ENCODE peak calls at places on chromosome 6, in six cellular contexts. L, M, J, U, N and C are unnamed samples. For H3K4me1 and H3K36me3, the result is how much of the 10 kb centered on the place peaks cover.

GRCh38 chr6:10413850-10414765 is 766 bp downstream of the TFAP2A start:
- DNase-seq in M (no peak), N (no peak), U (no peak), L (no peak), J (no peak), C (no peak)

GRCh38 chr6:42498473-42499128 is 46.9 kb upstream of the TRERF1 start:
- DNase-seq in U (peak), N (no peak), L (no peak), M (peak), J (no peak), C (no peak)

GRCh38 chr6:31144296-31144969 is 5.6 kb upstream of the PSORS1C2 start:
- DNase-seq in L (no peak), J (peak), U (no peak), N (no peak), M (peak), C (no peak)

GRCh38 chr6:79301290-79301689 is 66.8 kb upstream of the HMGN3 start:
- DNase-seq in M (no peak), U (no peak), J (no peak), L (no peak), N (no peak), C (no peak)

GRCh38 chr6:130967502-130968469 is 95.3 kb downstream of the EPB41L2 start:
- DNase-seq in M (no peak), U (no peak), L (no peak), J (no peak), N (peak), C (no peak)

GRCh38 chr6:5671162-5671561 is 335.6 kb downstream of the NRN1 start:
- DNase-seq in M (no peak), N (peak), U (peak), J (no peak), L (no peak), C (no peak)

GRCh38 chr6:27126815-27127537 is 120.5 kb upstream of the PRSS16 start:
- DNase-seq in M (peak), J (peak), U (peak), N (peak), L (peak), C (peak)

GRCh38 chr6:167396068-167396658 is 71.3 kb downstream of the TTLL2 start:
- DNase-seq in J (no peak), N (no peak), L (no peak), M (no peak), U (no peak), C (no peak)

GRCh38 chr6:42368156-42368555 is 83.6 kb downstream of the TRERF1 start:
- DNase-seq in L (no peak), M (no peak), U (no peak), N (peak), J (no peak), C (no peak)

GRCh38 chr6:43242908-43243648 is at the start of gene TTBK1:
- DNase-seq in L (no peak), N (no peak), J (no peak), U (no peak), M (no peak), C (no peak)

GRCh38 chr6:149015224-149015876 is 268.5 kb downstream of the UST start:
- DNase-seq in N (no peak), J (no peak), U (no peak), M (no peak), L (no peak), C (no peak)

GRCh38 chr6:13429406-13429753 is 58.0 kb downstream of the GFOD1 start:
- DNase-seq in N (no peak), U (no peak), M (no peak), L (no peak), J (no peak), C (no peak)
- H3K4me1 ChIP-seq in N (under half), U (under half), M (under half), L (under half), J (half or more), C (under half)

GRCh38 chr6:146914563-146915483 is 289.4 kb upstream of the STXBP5 start:
- DNase-seq in L (peak), N (peak), J (no peak), M (no peak), U (no peak), C (peak)
- TF ChIP-seq EP300 in L (no peak), N (peak), J (no peak), M (no peak), U (no peak), C (no peak)

GRCh38 chr6:72890671-72891070 is 268.8 kb downstream of the KCNQ5 start:
- DNase-seq in J (no peak), U (no peak), N (no peak), L (no peak), M (no peak), C (no peak)

GRCh38 chr6:72890233-72890632 is 268.4 kb downstream of the KCNQ5 start:
- DNase-seq in J (no peak), U (no peak), N (no peak), M (no peak), L (no peak), C (no peak)

GRCh38 chr6:72886170-72886569 is 264.3 kb downstream of the KCNQ5 start:
- DNase-seq in M (no peak), N (no peak), J (no peak), L (no peak), U (no peak), C (no peak)
- H3K36me3 ChIP-seq in M (under half), N (under half), J (under half), L (under half), U (under half), C (under half)

GRCh38 chr6:129661478-129662405 is 48.2 kb downstream of the ARHGAP18 start:
- DNase-seq in N (no peak), U (peak), J (no peak), L (peak), M (no peak), C (no peak)

GRCh38 chr6:129662406-129662766 is 47.6 kb downstream of the ARHGAP18 start:
- DNase-seq in N (no peak), J (no peak), L (no peak), U (no peak), M (no peak), C (no peak)

GRCh38 chr6:129662980-129663431 is 47.0 kb downstream of the ARHGAP18 start:
- DNase-seq in U (no peak), N (peak), M (no peak), J (no peak), L (no peak), C (no peak)

GRCh38 chr6:129665555-129665954 is 44.4 kb downstream of the ARHGAP18 start:
- DNase-seq in U (no peak), L (no peak), N (no peak), M (no peak), J (no peak), C (no peak)

GRCh38 chr6:129663531-129663930 is 46.4 kb downstream of the ARHGAP18 start:
- DNase-seq in M (no peak), J (no peak), L (no peak), U (no peak), N (no peak), C (no peak)
- H3K4me1 ChIP-seq in M (under half), J (half or more), L (under half), U (half or more), N (half or more), C (under half)

DNA sequence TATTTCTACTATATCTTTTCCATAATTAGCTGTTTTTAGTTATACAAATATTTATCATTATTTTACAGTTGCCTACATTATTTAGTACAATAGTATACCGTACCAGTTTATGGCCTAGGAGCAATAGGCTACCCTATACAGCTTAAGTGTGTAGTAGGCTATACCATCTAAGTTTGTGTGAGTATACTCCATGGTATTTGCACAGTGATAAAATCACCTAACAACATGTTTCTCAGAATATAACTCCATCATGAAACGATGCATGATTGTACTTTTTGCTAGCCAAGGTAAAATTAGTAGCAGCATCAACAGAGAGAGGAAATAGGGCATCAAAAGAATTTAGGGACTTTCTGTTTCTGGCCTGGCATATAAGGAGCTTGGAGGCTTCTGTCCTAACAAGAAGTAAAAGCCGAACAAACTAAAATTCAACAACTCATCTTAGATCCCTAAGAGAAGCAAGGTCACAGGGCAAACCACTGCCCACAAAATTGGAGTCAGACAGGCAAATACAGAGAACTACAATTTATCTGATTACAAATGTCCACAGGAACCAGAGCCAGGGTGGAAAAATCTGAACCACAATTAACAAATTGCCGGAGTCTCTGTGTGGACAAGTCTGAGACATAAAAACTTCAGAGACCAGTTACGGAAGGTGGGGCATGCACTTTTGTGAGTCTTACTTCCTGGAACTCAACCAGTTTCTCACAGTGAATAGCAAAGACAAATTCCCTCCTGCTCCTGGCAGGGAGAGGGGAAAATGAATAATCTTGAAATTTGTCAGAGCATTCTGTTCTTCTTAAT is 671.4 kb downstream of the RFPL4B start:
- DNase-seq in L (peak), M (peak), U (no peak), N (no peak), J (no peak), C (peak)
- TF ChIP-seq EP300 in L (no peak), M (no peak), U (no peak), N (no peak), J (no peak), C (no peak)

DNA sequence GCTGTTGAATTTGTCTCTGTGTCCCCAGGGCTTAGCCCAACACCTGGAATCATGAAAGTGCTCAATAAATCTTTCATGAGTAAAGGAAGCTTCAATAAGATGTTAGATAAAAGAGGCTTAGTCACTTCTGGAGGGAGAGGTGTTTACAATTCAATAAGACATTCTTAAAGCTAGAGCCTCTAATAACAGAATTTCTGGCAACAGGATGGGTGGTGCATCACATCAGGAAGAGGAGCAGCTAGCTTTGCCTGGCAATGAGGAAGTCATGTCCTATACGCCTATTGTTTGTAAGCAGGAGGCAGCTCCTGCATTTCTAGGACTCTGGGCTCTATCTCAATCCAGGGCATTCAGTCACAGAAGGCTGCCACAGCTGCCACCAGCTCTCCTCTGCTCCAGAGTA is 638.5 kb downstream of the EPM2A start:
- DNase-seq in M (no peak), U (no peak), J (no peak), N (no peak), L (no peak), C (no peak)
- H3K36me3 ChIP-seq in M (under half), U (under half), J (under half), N (under half), L (under half), C (under half)

DNA sequence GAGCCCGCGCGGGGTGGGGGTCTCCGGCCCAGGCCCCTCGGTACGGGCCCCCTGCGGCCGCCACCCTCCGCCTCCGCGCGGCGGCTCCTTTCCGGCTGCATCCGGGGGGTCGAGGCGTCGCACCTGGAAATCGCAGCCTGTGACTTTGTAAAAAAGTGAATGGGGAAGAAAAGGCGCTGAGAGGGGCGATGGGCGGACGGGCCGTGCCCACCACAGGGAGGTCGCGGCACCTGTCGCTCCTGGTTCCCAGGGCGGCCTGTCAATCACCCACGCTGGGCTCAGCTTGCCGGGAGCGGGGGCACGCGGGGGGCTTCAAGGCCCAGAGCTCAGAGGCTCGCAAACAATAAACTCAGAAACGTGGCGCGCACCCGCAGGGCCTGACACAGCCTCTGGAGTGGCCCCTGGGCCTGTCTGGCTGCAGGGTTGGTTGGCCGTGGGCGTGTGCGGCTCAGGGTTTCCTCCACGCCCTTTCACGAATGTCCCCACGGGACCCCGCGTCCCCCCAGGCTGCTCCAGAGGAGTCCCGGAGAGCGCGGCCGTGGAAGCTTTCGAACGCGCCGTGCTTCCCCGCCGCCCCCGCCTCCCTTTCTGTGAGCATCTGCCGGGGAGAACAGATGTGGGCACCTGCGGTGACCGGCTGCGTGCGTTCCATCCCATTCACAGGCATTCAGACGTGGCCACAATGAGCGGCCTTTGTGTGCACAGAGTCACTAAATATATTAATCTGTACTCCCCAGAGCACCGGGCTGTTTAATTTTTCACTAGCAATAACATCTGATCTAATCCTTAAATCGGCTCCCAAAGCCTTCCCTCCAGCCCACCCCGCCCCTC is 6.1 kb upstream of the DLL1 start:
- DNase-seq in U (no peak), L (no peak), J (no peak), N (no peak), M (no peak), C (no peak)
- H3K4me1 ChIP-seq in U (under half), L (under half), J (half or more), N (under half), M (under half), C (under half)

GRCh38 chr6:12865117-12865516 is 148.6 kb downstream of the PHACTR1 start:
- DNase-seq in J (no peak), N (no peak), M (no peak), U (no peak), L (no peak), C (no peak)
- TF ChIP-seq EP300 in J (no peak), N (no peak), M (no peak), U (no peak), L (no peak), C (no peak)

GRCh38 chr6:154758125-154758524 is 24.9 kb downstream of the SCAF8 start:
- DNase-seq in M (no peak), U (no peak), N (no peak), J (no peak), L (no peak), C (no peak)
- H3K36me3 ChIP-seq in M (under half), U (under half), N (under half), J (under half), L (under half), C (under half)

GRCh38 chr6:3841066-3841454 is 8.1 kb upstream of the FAM50B start:
- DNase-seq in M (no peak), N (no peak), U (peak), J (no peak), L (no peak), C (no peak)

GRCh38 chr6:3844097-3844463 is 5.1 kb upstream of the FAM50B start:
- DNase-seq in U (no peak), L (no peak), N (no peak), J (no peak), M (no peak), C (no peak)

GRCh38 chr6:3838992-3839867 is 9.9 kb upstream of the FAM50B start:
- DNase-seq in J (no peak), M (no peak), U (peak), N (no peak), L (no peak), C (no peak)

GRCh38 chr6:3843379-3844096 is 5.6 kb upstream of the FAM50B start:
- DNase-seq in M (no peak), L (no peak), J (no peak), U (no peak), N (no peak), C (no peak)

GRCh38 chr6:3841711-3842565 is 7.2 kb upstream of the FAM50B start:
- DNase-seq in U (peak), M (peak), N (no peak), L (no peak), J (no peak), C (no peak)
- H3K4me1 ChIP-seq in U (half or more), M (under half), N (under half), L (under half), J (under half), C (under half)